ENCODE peak calls at places on chromosomes 1 and 21, in four cellular contexts. Z is Caki2, E is hepatic stellate cell, V is dorsolateral prefrontal cortex. K is an unnamed sample.
A peak's percentile ranks its signal among the peaks of the same experiment; 100 is the strongest.

GRCh38 chr1:162902372-162902771 is 41.4 kb upstream of the CCDC190 start:
- DNase-seq in Z (no peak), E (peak; percentile 24), V (no peak), K (peak; percentile 56)

GRCh38 chr1:156945881-156946661 is 25.6 kb downstream of the LRRC71 start:
- DNase-seq in Z (no peak), E (no peak), V (peak; percentile 67), K (no peak)

GRCh38 chr1:115641762-115642167 is at the start of gene VANGL1:
- DNase-seq in Z (peak; percentile 64), E (peak; percentile 75), V (no peak), K (peak; percentile 49)

GRCh38 chr1:5876251-5876650 is 116.0 kb downstream of the NPHP4 start:
- DNase-seq in Z (no peak), E (no peak), V (no peak), K (no peak)

GRCh38 chr21:42411891-42412635 is 8.4 kb downstream of the UBASH3A start:
- DNase-seq in Z (peak; percentile 14), E (no peak), V (no peak), K (peak; percentile 48)

GRCh38 chr1:10033359-10033845 is 644 bp downstream of the UBE4B start:
- DNase-seq in Z (peak; percentile 55), E (peak; percentile 39), V (no peak), K (peak; percentile 28)

GRCh38 chr1:65247419-65248359 is 61.7 kb upstream of the DNAJC6 start:
- DNase-seq in Z (peak; percentile 74), E (peak; percentile 72), V (no peak), K (peak; percentile 83)

GRCh38 chr1:14672030-14672429 is 73.5 kb downstream of the KAZN start:
- DNase-seq in Z (no peak), E (no peak), V (no peak), K (no peak)

GRCh38 chr21:38833122-38833521 is 27.4 kb downstream of the ETS2 start:
- DNase-seq in Z (no peak), E (no peak), V (no peak), K (no peak)

GRCh38 chr1:28392027-28392652 is 22.6 kb downstream of the PHACTR4 start:
- DNase-seq in Z (peak; percentile 66), E (peak; percentile 63), V (no peak), K (peak; percentile 87)

GRCh38 chr1:175182347-175182746 is 10.2 kb downstream of the KIAA0040 start:
- DNase-seq in Z (no peak), E (no peak), V (no peak), K (no peak)

GRCh38 chr1:84973493-84974334 is 23.2 kb downstream of the MCOLN2 start:
- DNase-seq in Z (no peak), E (no peak), V (no peak), K (no peak)

GRCh38 chr1:173024543-173024942 is 26.2 kb downstream of the TNFSF18 start:
- DNase-seq in Z (no peak), E (no peak), V (no peak), K (no peak)

GRCh38 chr1:182617734-182618288 is 13.6 kb upstream of the RGS16 start:
- DNase-seq in Z (no peak), E (no peak), V (no peak), K (peak; percentile 28)

GRCh38 chr1:12047120-12047876 is 15.8 kb upstream of the TNFRSF8 start:
- DNase-seq in Z (no peak), E (no peak), V (no peak), K (peak; percentile 25)

GRCh38 chr1:75265792-75266191 is 131.6 kb downstream of the LHX8 start:
- DNase-seq in Z (peak; percentile 35), E (no peak), V (no peak), K (peak; percentile 16)

GRCh38 chr1:167273027-167273800 is 52.5 kb downstream of the POU2F1 start:
- DNase-seq in Z (no peak), E (no peak), V (no peak), K (peak; percentile 11)

GRCh38 chr1:228037401-228038386 is 30.9 kb downstream of the WNT3A start:
- DNase-seq in Z (no peak), E (no peak), V (peak; percentile 14), K (peak; percentile 37)

GRCh38 chr1:230801441-230801840 is 54.3 kb downstream of the CAPN9 start:
- DNase-seq in Z (no peak), E (no peak), V (no peak), K (no peak)

GRCh38 chr1:43983253-43983904 is 4.4 kb downstream of the B4GALT2 start:
- DNase-seq in Z (no peak), E (no peak), V (peak; percentile 49), K (no peak)

GRCh38 chr1:178962853-178963810 is 62.6 kb upstream of the FAM20B start:
- DNase-seq in Z (no peak), E (no peak), V (no peak), K (no peak)

GRCh38 chr1:244603498-244603897 is 49.4 kb upstream of the DESI2 start:
- DNase-seq in Z (no peak), E (peak; percentile 16), V (no peak), K (peak; percentile 12)

GRCh38 chr1:46410156-46411009 is 16.3 kb downstream of the FAAH start:
- DNase-seq in Z (no peak), E (no peak), V (no peak), K (peak; percentile 25)

GRCh38 chr21:33383056-33383888 is 19.9 kb upstream of the IFNGR2 start:
- DNase-seq in Z (peak; percentile 95), E (peak; percentile 50), V (no peak), K (peak; percentile 91)

GRCh38 chr1:208207388-208208131 is 36.6 kb downstream of the PLXNA2 start:
- DNase-seq in Z (no peak), E (peak; percentile 85), V (no peak), K (peak; percentile 98)

GRCh38 chr1:217642455-217642854 is 11.3 kb downstream of the SPATA17 start:
- DNase-seq in Z (no peak), E (no peak), V (no peak), K (no peak)

GRCh38 chr1:110390692-110391232 is at the start of gene SLC16A4:
- DNase-seq in Z (peak; percentile 78), E (peak; percentile 29), V (no peak), K (peak; percentile 53)

GRCh38 chr1:243850368-243851128 is 505 bp upstream of the AKT3 start:
- DNase-seq in Z (peak; percentile 80), E (peak; percentile 77), V (peak; percentile 80), K (peak; percentile 83)

GRCh38 chr1:156076609-156077429 is 5.4 kb downstream of the MEX3A start:
- DNase-seq in Z (no peak), E (no peak), V (no peak), K (no peak)

GRCh38 chr1:201783572-201783971 is 45.4 kb upstream of the IPO9 start:
- DNase-seq in Z (no peak), E (no peak), V (no peak), K (no peak)

GRCh38 chr1:11198851-11199628 is 9.9 kb downstream of the ANGPTL7 start:
- DNase-seq in Z (no peak), E (no peak), V (no peak), K (no peak)

GRCh38 chr21:29340228-29340627 is 41.5 kb downstream of the BACH1 start:
- DNase-seq in Z (no peak), E (no peak), V (no peak), K (no peak)

GRCh38 chr1:237309595-237310118 is 267.7 kb downstream of the RYR2 start:
- DNase-seq in Z (no peak), E (no peak), V (no peak), K (no peak)

GRCh38 chr1:194043984-194044755 is 857.8 kb upstream of the B3GALT2 start:
- DNase-seq in Z (no peak), E (no peak), V (no peak), K (peak; percentile 34)

GRCh38 chr1:226181996-226182714 is 4.4 kb downstream of the ACBD3 start:
- DNase-seq in Z (peak; percentile 94), E (peak; percentile 38), V (no peak), K (peak; percentile 33)

GRCh38 chr1:3668585-3669300 is 16.4 kb downstream of the TP73 start:
- DNase-seq in Z (peak; percentile 78), E (no peak), V (no peak), K (no peak)

GRCh38 chr1:52503706-52504105 is 49.2 kb downstream of the TUT4 start:
- DNase-seq in Z (no peak), E (no peak), V (no peak), K (no peak)

GRCh38 chr1:8987881-8988617 is 38.2 kb downstream of the SLC2A7 start:
- DNase-seq in Z (peak; percentile 40), E (peak; percentile 64), V (peak; percentile 58), K (peak; percentile 34)